ENCODE peak calls at places on chromosomes 6 and 20, in eight cellular contexts. G is sigmoid colon, S is astrocyte, F is ovary, O is tibial nerve, B is WERI-Rb-1, D is aorta, U is neural progenitor cell. P is an unnamed sample.

GRCh38 chr20:6765469-6766058 is 1.9 kb upstream of the BMP2 start:
- DNase-seq in G (no peak), S (peak; percentile 31), F (no peak), O (peak; percentile 20), B (no peak), D (no peak), U (peak; percentile 46), P (no peak)

GRCh38 chr20:13810446-13810845 is 25.6 kb downstream of the NDUFAF5 start:
- DNase-seq in G (no peak), S (no peak), F (no peak), O (no peak), B (no peak), D (no peak), U (no peak), P (no peak)

GRCh38 chr20:20366896-20367680 is 816 bp upstream of the INSM1 start:
- DNase-seq in G (no peak), S (no peak), F (no peak), O (no peak), B (no peak), D (no peak), U (peak; percentile 73), P (no peak)

GRCh38 chr20:58851221-58851968 is 693 bp upstream of the GNAS-AS1 start:
- DNase-seq in G (no peak), S (no peak), F (no peak), O (no peak), B (no peak), D (no peak), U (peak; percentile 49), P (no peak)

GRCh38 chr6:3202999-3203696 is 24.3 kb downstream of the TUBB2B start:
- DNase-seq in G (no peak), S (peak; percentile 95), F (no peak), O (no peak), B (no peak), D (no peak), U (no peak), P (no peak)

GRCh38 chr6:3349388-3350251 is 90.9 kb downstream of the PSMG4 start:
- DNase-seq in G (peak; percentile 24), S (no peak), F (no peak), O (no peak), B (no peak), D (no peak), U (no peak), P (no peak)

GRCh38 chr20:20655883-20656282 is 56.6 kb downstream of the RALGAPA2 start:
- DNase-seq in G (no peak), S (no peak), F (no peak), O (no peak), B (no peak), D (no peak), U (no peak), P (no peak)

GRCh38 chr6:53119772-53120409 is 28.8 kb downstream of the GCM1 start:
- DNase-seq in G (no peak), S (peak; percentile 18), F (no peak), O (no peak), B (peak; percentile 91), D (no peak), U (no peak), P (no peak)

GRCh38 chr20:45336530-45337366 is 11.5 kb downstream of the SDC4 start:
- DNase-seq in G (peak; percentile 85), S (peak; percentile 95), F (no peak), O (no peak), B (no peak), D (peak; percentile 86), U (no peak), P (no peak)

GRCh38 chr6:50128420-50129005 is 78.8 kb upstream of the DEFB112 start:
- DNase-seq in G (no peak), S (no peak), F (no peak), O (no peak), B (no peak), D (no peak), U (peak; percentile 20), P (no peak)

GRCh38 chr6:33091957-33092356 is 16.2 kb downstream of the HLA-DPB1 start:
- DNase-seq in G (no peak), S (no peak), F (no peak), O (peak; percentile 33), B (peak; percentile 67), D (peak; percentile 80), U (peak; percentile 69), P (peak; percentile 43)

GRCh38 chr6:4291453-4292403 is 156.4 kb upstream of the ECI2 start:
- DNase-seq in G (no peak), S (peak; percentile 61), F (no peak), O (no peak), B (no peak), D (no peak), U (no peak), P (no peak)

GRCh38 chr20:52048365-52048764 is 143.2 kb downstream of the ZFP64 start:
- DNase-seq in G (no peak), S (no peak), F (no peak), O (no peak), B (no peak), D (no peak), U (peak; percentile 89), P (no peak)

GRCh38 chr6:100078509-100078908 is 84.5 kb upstream of the MCHR2 start:
- DNase-seq in G (no peak), S (peak; percentile 36), F (no peak), O (no peak), B (no peak), D (no peak), U (peak; percentile 69), P (no peak)

GRCh38 chr6:140923048-140923447 is 1209.7 kb upstream of the GJE1 start:
- DNase-seq in G (no peak), S (no peak), F (no peak), O (no peak), B (no peak), D (no peak), U (no peak), P (no peak)

GRCh38 chr6:157985378-157986155 is 3.9 kb downstream of the SYNJ2 start:
- DNase-seq in G (peak; percentile 56), S (no peak), F (no peak), O (no peak), B (peak; percentile 43), D (peak; percentile 56), U (no peak), P (no peak)

GRCh38 chr6:75449625-75450206 is 43.9 kb downstream of the FILIP1 start:
- DNase-seq in G (no peak), S (peak; percentile 74), F (no peak), O (no peak), B (no peak), D (no peak), U (no peak), P (no peak)

DNA sequence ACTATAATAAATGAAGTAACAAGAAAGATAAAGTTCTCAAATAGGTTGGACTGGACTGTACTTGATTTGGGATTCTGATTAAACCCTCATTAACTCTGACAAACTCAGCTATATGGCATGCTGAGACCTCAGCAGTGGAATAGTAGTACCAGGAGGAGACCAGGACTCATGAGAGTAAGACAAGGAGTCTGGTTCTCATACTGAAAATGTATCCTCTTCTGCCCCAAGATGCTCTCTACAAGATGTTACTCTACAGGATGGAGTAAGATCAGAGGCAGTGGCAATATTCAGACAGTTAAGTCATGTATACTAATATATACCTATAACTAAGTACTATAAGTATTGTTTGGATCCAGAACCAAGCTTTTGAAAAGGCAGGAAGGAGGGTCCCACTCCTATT is 31.9 kb upstream of the SYNCRIP start:
- DNase-seq in G (no peak), S (no peak), F (no peak), O (no peak), B (no peak), D (no peak), U (no peak), P (no peak)
- H3K27ac ChIP-seq in G (no peak overlapping the region), S (peak overlapping the region; percentile 32), F (no peak overlapping the region), O (no peak overlapping the region), B (peak overlapping the region; percentile 49), D (no peak overlapping the region), U (peak overlapping the region; percentile 14), P (peak overlapping the region; percentile 92)

DNA sequence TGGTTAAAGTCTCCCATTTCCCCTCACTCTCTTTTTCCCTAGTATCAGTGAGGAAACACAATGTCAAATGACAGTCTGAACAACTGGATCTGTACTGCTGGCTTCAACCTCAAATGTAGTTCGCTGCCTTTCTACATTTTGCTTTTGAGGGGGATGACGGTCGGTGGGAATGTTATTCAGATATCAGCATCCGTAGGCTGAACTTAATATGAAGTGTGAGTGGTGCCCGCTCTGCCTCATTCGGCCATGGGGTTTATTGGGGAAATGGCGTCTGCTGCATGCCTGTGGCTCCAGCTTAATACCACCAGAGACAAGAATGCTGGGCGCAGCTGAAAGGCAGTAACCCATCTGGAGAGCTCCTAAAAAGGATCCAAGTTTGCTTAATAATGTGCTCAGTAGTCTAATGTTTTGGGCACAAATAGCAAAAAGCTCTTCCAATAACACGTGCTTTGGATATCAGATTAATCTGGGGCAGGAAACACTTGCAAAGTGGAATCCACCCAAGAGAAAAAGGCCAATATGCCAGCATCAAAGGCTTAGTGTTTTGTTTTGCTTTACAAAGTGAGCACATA is 273.0 kb upstream of the TAB2 start:
- DNase-seq in G (no peak), S (no peak), F (no peak), O (no peak), B (no peak), D (no peak), U (no peak), P (no peak)
- H3K9me3 ChIP-seq in G (no peaks in the 10 kb centered on the region), S (no peaks in the 10 kb centered on the region), F (no peaks in the 10 kb centered on the region), O (no peaks in the 10 kb centered on the region), B (no peaks in the 10 kb centered on the region), D (no peaks in the 10 kb centered on the region), U (no peaks in the 10 kb centered on the region), P (no peaks in the 10 kb centered on the region)

GRCh38 chr6:113934101-113934500 is 36.8 kb downstream of the HDAC2 start:
- DNase-seq in G (no peak), S (no peak), F (no peak), O (no peak), B (no peak), D (no peak), U (no peak), P (no peak)
- H3K36me3 ChIP-seq in G (no peaks in the 10 kb centered on the region), S (peaks cover 9% of the 10 kb centered on the region), F (no peaks in the 10 kb centered on the region), O (no peaks in the 10 kb centered on the region), B (peaks cover 18% of the 10 kb centered on the region), D (no peaks in the 10 kb centered on the region), U (no peaks in the 10 kb centered on the region), P (peaks cover 13% of the 10 kb centered on the region)

GRCh38 chr6:156789081-156789943 is 12.1 kb downstream of the ARID1B start:
- DNase-seq in G (no peak), S (no peak), F (no peak), O (no peak), B (no peak), D (no peak), U (no peak), P (no peak)

GRCh38 chr6:156787569-156788492 is 10.7 kb downstream of the ARID1B start:
- DNase-seq in G (no peak), S (no peak), F (no peak), O (no peak), B (no peak), D (no peak), U (peak; percentile 16), P (no peak)

GRCh38 chr6:156791261-156791850 is 14.2 kb downstream of the ARID1B start:
- DNase-seq in G (no peak), S (peak; percentile 59), F (no peak), O (no peak), B (peak; percentile 38), D (no peak), U (peak; percentile 13), P (no peak)

GRCh38 chr6:156793224-156793623 is 16.0 kb downstream of the ARID1B start:
- DNase-seq in G (no peak), S (no peak), F (no peak), O (no peak), B (no peak), D (no peak), U (no peak), P (no peak)

DNA sequence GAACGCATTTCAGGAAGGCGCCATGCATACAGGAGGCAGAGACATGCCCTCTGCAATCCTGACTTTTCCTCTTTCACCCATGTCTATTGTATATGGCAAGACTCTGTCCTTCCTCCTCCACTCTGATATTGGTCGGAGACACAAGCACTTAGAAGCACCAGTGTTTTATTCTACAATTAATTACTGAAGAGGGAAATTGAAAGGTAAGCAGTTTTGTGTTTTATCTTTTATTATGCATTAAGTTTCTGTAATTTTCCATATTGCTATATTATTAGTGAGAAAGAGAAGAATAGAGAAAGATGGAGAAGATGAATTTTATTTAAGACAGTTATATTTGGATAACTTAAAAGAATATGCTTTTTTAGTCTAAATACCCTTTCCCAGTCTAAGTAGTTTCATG is 13.5 kb downstream of the ARID1B start:
- DNase-seq in G (no peak), S (no peak), F (no peak), O (no peak), B (no peak), D (no peak), U (no peak), P (no peak)
- H3K27ac ChIP-seq in G (no peak overlapping the region), S (no peak overlapping the region), F (no peak overlapping the region), O (no peak overlapping the region), B (no peak overlapping the region), D (no peak overlapping the region), U (no peak overlapping the region), P (no peak overlapping the region)